ENCODE peak calls at places on chromosomes 12 and 14, in eight cellular contexts. J, Z, H, G, M, X, U and O are unnamed samples.

GRCh38 chr14:22099942-22100763 is 426.5 kb upstream of the OR4E1 start:
- DNase-seq in X (peak), Z (no peak), U (no peak), J (peak), M (peak), G (peak), H (no peak), O (no peak)

GRCh38 chr14:29608861-29609260 is 318.8 kb downstream of the PRKD1 start:
- DNase-seq in H (no peak), M (no peak), U (no peak), J (no peak), Z (no peak), X (no peak), G (no peak), O (no peak)

GRCh38 chr14:105414456-105415371 is 4.9 kb upstream of the MTA1 start:
- DNase-seq in Z (peak), H (peak), J (peak), G (peak), U (no peak), X (no peak), M (peak), O (no peak)

GRCh38 chr14:32020882-32021281 is 56.2 kb upstream of the ARHGAP5 start:
- DNase-seq in G (no peak), H (no peak), U (no peak), M (peak), J (no peak), X (no peak), Z (no peak), O (no peak)

GRCh38 chr14:68541128-68541896 is 251.6 kb downstream of the ZFP36L1 start:
- DNase-seq in J (no peak), U (no peak), G (no peak), M (no peak), X (no peak), Z (peak), H (no peak), O (no peak)

GRCh38 chr14:66624319-66624937 is 116.5 kb downstream of the GPHN start:
- DNase-seq in M (peak), Z (peak), U (no peak), G (peak), X (peak), J (peak), H (peak), O (peak)

GRCh38 chr14:22432348-22432976 is 156.6 kb downstream of the DAD1 start:
- DNase-seq in X (peak), G (peak), U (peak), H (no peak), M (no peak), Z (peak), J (peak), O (peak)

GRCh38 chr12:11729439-11730150 is 80.1 kb downstream of the ETV6 start:
- DNase-seq in G (no peak), X (no peak), U (peak), J (no peak), Z (peak), H (no peak), M (no peak), O (no peak)

GRCh38 chr12:132389066-132389465 is 59.7 kb upstream of the GALNT9 start:
- DNase-seq in G (no peak), Z (no peak), J (no peak), H (peak), U (no peak), X (no peak), M (no peak), O (no peak)

GRCh38 chr12:3182426-3182825 is 105.2 kb downstream of the TSPAN9 start:
- DNase-seq in M (no peak), G (no peak), Z (no peak), X (no peak), U (no peak), H (no peak), J (no peak), O (no peak)

GRCh38 chr12:37543131-37543965 is 773.2 kb upstream of the ALG10B start:
- DNase-seq in G (no peak), U (no peak), Z (no peak), M (no peak), H (no peak), J (no peak), X (no peak), O (no peak)

GRCh38 chr14:70642313-70643235 is 858 bp downstream of the TTC9 start:
- DNase-seq in G (no peak), X (no peak), M (peak), U (no peak), H (peak), Z (peak), J (no peak), O (no peak)

GRCh38 chr12:69897744-69898143 is 72.7 kb downstream of the MYRFL start:
- DNase-seq in X (no peak), Z (peak), G (no peak), H (no peak), M (no peak), J (peak), U (peak), O (peak)

GRCh38 chr12:22334696-22335290 is at the start of gene ST8SIA1:
- DNase-seq in Z (peak), M (peak), J (peak), G (peak), X (no peak), U (no peak), H (peak), O (no peak)

GRCh38 chr12:67331123-67331522 is 62.0 kb downstream of the CAND1 start:
- DNase-seq in U (no peak), X (no peak), G (no peak), Z (no peak), M (no peak), J (no peak), H (no peak), O (no peak)

GRCh38 chr12:56375598-56376434 is 13.2 kb upstream of the APOF start:
- DNase-seq in G (no peak), Z (no peak), M (peak), H (no peak), U (no peak), X (no peak), J (no peak), O (no peak)

GRCh38 chr12:18805516-18806248 is 67.8 kb downstream of the CAPZA3 start:
- DNase-seq in H (no peak), J (no peak), M (no peak), G (no peak), U (no peak), X (no peak), Z (no peak), O (no peak)

GRCh38 chr12:116626153-116626552 is 67.0 kb downstream of the MAP1LC3B2 start:
- DNase-seq in H (no peak), G (no peak), X (no peak), Z (no peak), J (no peak), U (no peak), M (no peak), O (no peak)

GRCh38 chr12:113649256-113649830 is 177.7 kb upstream of the LHX5 start:
- DNase-seq in Z (no peak), M (no peak), X (no peak), J (no peak), H (no peak), U (no peak), G (no peak), O (no peak)

GRCh38 chr12:2211119-2211518 is 158.3 kb downstream of the CACNA1C start:
- DNase-seq in J (no peak), Z (no peak), U (no peak), M (no peak), H (no peak), G (no peak), X (no peak), O (no peak)

GRCh38 chr12:12954361-12954760 is 2.4 kb upstream of the GPRC5D start:
- DNase-seq in Z (peak), M (peak), J (no peak), G (no peak), X (no peak), H (no peak), U (no peak), O (no peak)

GRCh38 chr12:55073043-55074022 is 52.9 kb upstream of the OR9K2 start:
- DNase-seq in Z (peak), X (peak), U (no peak), G (peak), H (peak), J (peak), M (peak), O (peak)

GRCh38 chr12:106136263-106136662 is 2.5 kb downstream of the NUAK1 start:
- DNase-seq in Z (peak), X (no peak), H (peak), J (peak), U (peak), G (peak), M (peak), O (peak)

GRCh38 chr12:51886021-51886710 is 1.7 kb upstream of the ANKRD33 start:
- DNase-seq in X (no peak), U (peak), Z (peak), H (no peak), G (peak), M (no peak), J (peak), O (peak)

GRCh38 chr12:122024132-122024785 is 2.6 kb downstream of the BCL7A start:
- DNase-seq in U (no peak), M (peak), G (no peak), H (no peak), Z (no peak), X (no peak), J (no peak), O (no peak)
- H3K4me3 ChIP-seq in U (no peak), M (peak), G (no peak), H (peak), Z (peak), X (peak), J (peak), O (no peak)

DNA sequence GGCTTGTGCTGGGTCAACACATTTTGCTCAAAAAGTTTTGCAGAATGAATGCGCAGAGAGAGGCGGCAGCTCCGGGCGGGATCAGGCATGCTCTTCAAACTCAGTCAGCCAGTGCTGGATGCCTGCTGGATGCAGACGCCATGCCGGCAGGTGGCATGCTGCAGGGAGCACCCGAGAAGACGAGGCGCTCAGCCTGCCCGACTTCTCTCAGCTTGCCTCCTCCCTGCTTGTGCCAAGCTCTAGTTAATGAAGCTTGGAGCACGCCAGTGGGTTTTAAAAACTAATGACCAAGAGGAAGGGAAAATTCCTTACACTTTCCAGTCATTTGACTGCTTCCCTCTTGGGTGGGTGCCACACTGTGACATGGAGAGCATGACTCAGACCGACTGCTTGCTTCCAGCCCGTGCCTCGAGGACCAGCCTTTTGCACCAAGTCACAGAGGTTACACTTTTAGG is 39.8 kb downstream of the SLC24A4 start:
- DNase-seq in U (no peak), M (no peak), Z (peak), J (no peak), G (peak), H (no peak), X (no peak), O (peak)
- TF ChIP-seq CTCF in U (no peak), M (no peak), Z (no peak), J (no peak), G (no peak), H (no peak), X (no peak), O (peak)

DNA sequence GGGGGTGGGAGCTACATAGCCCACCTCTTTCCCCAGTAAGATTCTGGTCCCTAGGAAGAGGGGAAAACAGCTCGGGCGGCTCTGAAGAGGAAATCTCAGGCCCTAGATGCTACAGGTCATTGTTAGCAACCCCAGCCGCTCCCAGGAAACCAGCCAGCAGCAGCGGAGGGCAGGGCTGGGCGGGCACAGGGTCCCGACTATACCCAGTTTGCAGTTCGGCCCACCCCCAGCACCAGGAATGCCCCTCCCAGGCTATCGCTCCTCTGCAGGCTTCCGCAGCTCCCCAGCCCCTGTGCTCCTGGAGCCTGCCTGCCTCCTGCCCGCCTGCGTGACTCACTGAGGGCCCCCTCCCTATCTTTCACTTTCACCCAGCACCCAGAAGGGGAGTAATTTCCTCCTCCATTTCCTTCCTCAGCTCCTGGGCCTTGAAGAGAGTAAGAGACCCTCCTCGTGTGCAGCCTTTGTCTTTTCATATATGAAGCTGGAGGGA is 27.2 kb upstream of the PNMA1 start:
- DNase-seq in H (peak), M (no peak), X (no peak), Z (peak), J (peak), G (peak), U (peak), O (no peak)
- H3K4me3 ChIP-seq in H (no peak), M (no peak), X (peak), Z (peak), J (no peak), G (no peak), U (peak), O (no peak)

GRCh38 chr12:76300297-76300665 is 47.9 kb downstream of the BBS10 start:
- DNase-seq in J (no peak), M (no peak), H (no peak), X (no peak), G (no peak), U (no peak), Z (no peak), O (no peak)
- TF ChIP-seq CTCF in J (no peak), M (no peak), H (no peak), X (no peak), G (no peak), U (no peak), Z (no peak), O (no peak)